ENCODE peak calls at places on chromosomes 5 and 9, in nine cellular contexts. One of them, this sample, is unnamed.

GRCh38 chr5:125874717-125875116 is 548.5 kb upstream of the GRAMD2B start:
- DNase-seq in tibial artery: no peak
- DNase-seq in endodermal cell: no peak
- DNase-seq in GM12878: no peak
- DNase-seq in lower lobe of right lung: no peak
- DNase-seq in adrenal gland: no peak
- DNase-seq in aorta: no peak
- DNase-seq in IMR-90: no peak
- DNase-seq in CD8-positive, alpha-beta memory T cell: no peak
- DNase-seq in this sample: no peak

GRCh38 chr5:177495243-177496060 is 2.0 kb downstream of the PDLIM7 start:
- DNase-seq in tibial artery: peak; percentile 97
- DNase-seq in endodermal cell: peak; percentile 96
- DNase-seq in GM12878: no peak
- DNase-seq in lower lobe of right lung: no peak
- DNase-seq in adrenal gland: no peak
- DNase-seq in aorta: peak; percentile 94
- DNase-seq in IMR-90: peak; percentile 88
- DNase-seq in CD8-positive, alpha-beta memory T cell: no peak
- DNase-seq in this sample: peak; percentile 90

GRCh38 chr5:111121926-111122325 is 29.8 kb downstream of the WDR36 start:
- DNase-seq in tibial artery: no peak
- DNase-seq in endodermal cell: no peak
- DNase-seq in GM12878: no peak
- DNase-seq in lower lobe of right lung: no peak
- DNase-seq in adrenal gland: no peak
- DNase-seq in aorta: no peak
- DNase-seq in IMR-90: no peak
- DNase-seq in CD8-positive, alpha-beta memory T cell: no peak
- DNase-seq in this sample: no peak

GRCh38 chr5:36273809-36274526 is 27.7 kb downstream of the RANBP3L start:
- DNase-seq in tibial artery: no peak
- DNase-seq in endodermal cell: no peak
- DNase-seq in GM12878: no peak
- DNase-seq in lower lobe of right lung: no peak
- DNase-seq in adrenal gland: no peak
- DNase-seq in aorta: no peak
- DNase-seq in IMR-90: no peak
- DNase-seq in CD8-positive, alpha-beta memory T cell: no peak
- DNase-seq in this sample: no peak

GRCh38 chr9:127201071-127201541 is 63.5 kb upstream of the GARNL3 start:
- DNase-seq in tibial artery: no peak
- DNase-seq in endodermal cell: no peak
- DNase-seq in GM12878: no peak
- DNase-seq in lower lobe of right lung: no peak
- DNase-seq in adrenal gland: no peak
- DNase-seq in aorta: peak; percentile 68
- DNase-seq in IMR-90: peak; percentile 29
- DNase-seq in CD8-positive, alpha-beta memory T cell: no peak
- DNase-seq in this sample: no peak

GRCh38 chr5:139391570-139392323 is 2.0 kb upstream of the MZB1 start:
- DNase-seq in tibial artery: no peak
- DNase-seq in endodermal cell: no peak
- DNase-seq in GM12878: no peak
- DNase-seq in lower lobe of right lung: no peak
- DNase-seq in adrenal gland: no peak
- DNase-seq in aorta: no peak
- DNase-seq in IMR-90: peak; percentile 28
- DNase-seq in CD8-positive, alpha-beta memory T cell: no peak
- DNase-seq in this sample: peak; percentile 86

GRCh38 chr5:54959673-54960418 is 25.5 kb downstream of the ESM1 start:
- DNase-seq in tibial artery: no peak
- DNase-seq in endodermal cell: peak; percentile 86
- DNase-seq in GM12878: no peak
- DNase-seq in lower lobe of right lung: no peak
- DNase-seq in adrenal gland: no peak
- DNase-seq in aorta: no peak
- DNase-seq in IMR-90: no peak
- DNase-seq in CD8-positive, alpha-beta memory T cell: no peak
- DNase-seq in this sample: no peak

GRCh38 chr9:81855538-81855937 is 72.7 kb upstream of the SPATA31D4 start:
- DNase-seq in tibial artery: no peak
- DNase-seq in endodermal cell: no peak
- DNase-seq in GM12878: no peak
- DNase-seq in lower lobe of right lung: no peak
- DNase-seq in adrenal gland: no peak
- DNase-seq in aorta: no peak
- DNase-seq in IMR-90: peak; percentile 90
- DNase-seq in CD8-positive, alpha-beta memory T cell: no peak
- DNase-seq in this sample: no peak

GRCh38 chr9:113886003-113886324 is 9.9 kb downstream of the ZNF618 start:
- DNase-seq in tibial artery: no peak
- DNase-seq in endodermal cell: no peak
- DNase-seq in GM12878: no peak
- DNase-seq in lower lobe of right lung: no peak
- DNase-seq in adrenal gland: no peak
- DNase-seq in aorta: no peak
- DNase-seq in IMR-90: peak; percentile 26
- DNase-seq in CD8-positive, alpha-beta memory T cell: no peak
- DNase-seq in this sample: no peak

GRCh38 chr5:41403846-41404245 is 106.6 kb downstream of the PLCXD3 start:
- DNase-seq in tibial artery: no peak
- DNase-seq in endodermal cell: no peak
- DNase-seq in GM12878: no peak
- DNase-seq in lower lobe of right lung: no peak
- DNase-seq in adrenal gland: no peak
- DNase-seq in aorta: no peak
- DNase-seq in IMR-90: peak; percentile 18
- DNase-seq in CD8-positive, alpha-beta memory T cell: no peak
- DNase-seq in this sample: no peak

GRCh38 chr5:150618588-150619281 is 21.7 kb upstream of the SYNPO start:
- DNase-seq in tibial artery: peak; percentile 80
- DNase-seq in endodermal cell: no peak
- DNase-seq in GM12878: no peak
- DNase-seq in lower lobe of right lung: no peak
- DNase-seq in adrenal gland: peak; percentile 61
- DNase-seq in aorta: no peak
- DNase-seq in IMR-90: peak; percentile 62
- DNase-seq in CD8-positive, alpha-beta memory T cell: no peak
- DNase-seq in this sample: no peak

GRCh38 chr9:114076237-114077161 is 1.6 kb downstream of the AMBP start:
- DNase-seq in tibial artery: peak; percentile 28
- DNase-seq in endodermal cell: peak; percentile 72
- DNase-seq in GM12878: no peak
- DNase-seq in lower lobe of right lung: no peak
- DNase-seq in adrenal gland: no peak
- DNase-seq in aorta: peak; percentile 43
- DNase-seq in IMR-90: no peak
- DNase-seq in CD8-positive, alpha-beta memory T cell: no peak
- DNase-seq in this sample: no peak

GRCh38 chr9:70117835-70118319 is 74.2 kb downstream of the MAMDC2 start:
- DNase-seq in tibial artery: no peak
- DNase-seq in endodermal cell: no peak
- DNase-seq in GM12878: no peak
- DNase-seq in lower lobe of right lung: no peak
- DNase-seq in adrenal gland: no peak
- DNase-seq in aorta: no peak
- DNase-seq in IMR-90: peak; percentile 74
- DNase-seq in CD8-positive, alpha-beta memory T cell: no peak
- DNase-seq in this sample: no peak

GRCh38 chr5:159353661-159354252 is 23.5 kb upstream of the IL12B start:
- DNase-seq in tibial artery: no peak
- DNase-seq in endodermal cell: no peak
- DNase-seq in GM12878: no peak
- DNase-seq in lower lobe of right lung: no peak
- DNase-seq in adrenal gland: no peak
- DNase-seq in aorta: no peak
- DNase-seq in IMR-90: peak; percentile 58
- DNase-seq in CD8-positive, alpha-beta memory T cell: no peak
- DNase-seq in this sample: no peak

GRCh38 chr9:134064711-134065110 is 3.1 kb downstream of the BRD3 start:
- DNase-seq in tibial artery: peak; percentile 58
- DNase-seq in endodermal cell: peak; percentile 44
- DNase-seq in GM12878: no peak
- DNase-seq in lower lobe of right lung: no peak
- DNase-seq in adrenal gland: peak; percentile 32
- DNase-seq in aorta: no peak
- DNase-seq in IMR-90: no peak
- DNase-seq in CD8-positive, alpha-beta memory T cell: no peak
- DNase-seq in this sample: no peak

GRCh38 chr9:17063535-17064135 is 71.2 kb upstream of the CNTLN start:
- DNase-seq in tibial artery: no peak
- DNase-seq in endodermal cell: peak; percentile 65
- DNase-seq in GM12878: no peak
- DNase-seq in lower lobe of right lung: no peak
- DNase-seq in adrenal gland: peak; percentile 43
- DNase-seq in aorta: no peak
- DNase-seq in IMR-90: peak; percentile 64
- DNase-seq in CD8-positive, alpha-beta memory T cell: no peak
- DNase-seq in this sample: no peak

GRCh38 chr9:132214027-132214622 is 52.3 kb downstream of the NTNG2 start:
- DNase-seq in tibial artery: peak; percentile 78
- DNase-seq in endodermal cell: peak; percentile 86
- DNase-seq in GM12878: no peak
- DNase-seq in lower lobe of right lung: peak; percentile 73
- DNase-seq in adrenal gland: peak; percentile 86
- DNase-seq in aorta: peak; percentile 91
- DNase-seq in IMR-90: peak; percentile 96
- DNase-seq in CD8-positive, alpha-beta memory T cell: no peak
- DNase-seq in this sample: no peak

GRCh38 chr5:43227655-43228054 is 35.6 kb downstream of the NIM1K start:
- DNase-seq in tibial artery: no peak
- DNase-seq in endodermal cell: no peak
- DNase-seq in GM12878: no peak
- DNase-seq in lower lobe of right lung: no peak
- DNase-seq in adrenal gland: no peak
- DNase-seq in aorta: no peak
- DNase-seq in IMR-90: peak; percentile 64
- DNase-seq in CD8-positive, alpha-beta memory T cell: no peak
- DNase-seq in this sample: no peak

GRCh38 chr5:55601209-55601618 is 66.5 kb upstream of the PLPP1 start:
- DNase-seq in tibial artery: peak; percentile 95
- DNase-seq in endodermal cell: no peak
- DNase-seq in GM12878: no peak
- DNase-seq in lower lobe of right lung: peak; percentile 62
- DNase-seq in adrenal gland: peak; percentile 67
- DNase-seq in aorta: peak; percentile 89
- DNase-seq in IMR-90: peak; percentile 61
- DNase-seq in CD8-positive, alpha-beta memory T cell: no peak
- DNase-seq in this sample: no peak

GRCh38 chr5:135977375-135977928 is 22.7 kb upstream of the LECT2 start:
- DNase-seq in tibial artery: peak; percentile 86
- DNase-seq in endodermal cell: peak; percentile 97
- DNase-seq in GM12878: no peak
- DNase-seq in lower lobe of right lung: peak; percentile 87
- DNase-seq in adrenal gland: peak; percentile 78
- DNase-seq in aorta: peak; percentile 86
- DNase-seq in IMR-90: peak; percentile 30
- DNase-seq in CD8-positive, alpha-beta memory T cell: peak; percentile 18
- DNase-seq in this sample: no peak

GRCh38 chr9:130072515-130073235 is 19.0 kb downstream of the GPR107 start:
- DNase-seq in tibial artery: no peak
- DNase-seq in endodermal cell: no peak
- DNase-seq in GM12878: peak; percentile 53
- DNase-seq in lower lobe of right lung: no peak
- DNase-seq in adrenal gland: no peak
- DNase-seq in aorta: no peak
- DNase-seq in IMR-90: peak; percentile 66
- DNase-seq in CD8-positive, alpha-beta memory T cell: no peak
- DNase-seq in this sample: no peak
- H3K27ac ChIP-seq in tibial artery: peak overlapping the region; percentile 24
- H3K27ac ChIP-seq in endodermal cell: no peak overlapping the region
- H3K27ac ChIP-seq in GM12878: peak overlapping the region; percentile 89
- H3K27ac ChIP-seq in lower lobe of right lung: peak overlapping the region; percentile 32
- H3K27ac ChIP-seq in adrenal gland: peak overlapping the region; percentile 55
- H3K27ac ChIP-seq in aorta: no peak overlapping the region
- H3K27ac ChIP-seq in IMR-90: no peak overlapping the region
- H3K27ac ChIP-seq in CD8-positive, alpha-beta memory T cell: no peak overlapping the region
- H3K27ac ChIP-seq in this sample: no peak overlapping the region

DNA sequence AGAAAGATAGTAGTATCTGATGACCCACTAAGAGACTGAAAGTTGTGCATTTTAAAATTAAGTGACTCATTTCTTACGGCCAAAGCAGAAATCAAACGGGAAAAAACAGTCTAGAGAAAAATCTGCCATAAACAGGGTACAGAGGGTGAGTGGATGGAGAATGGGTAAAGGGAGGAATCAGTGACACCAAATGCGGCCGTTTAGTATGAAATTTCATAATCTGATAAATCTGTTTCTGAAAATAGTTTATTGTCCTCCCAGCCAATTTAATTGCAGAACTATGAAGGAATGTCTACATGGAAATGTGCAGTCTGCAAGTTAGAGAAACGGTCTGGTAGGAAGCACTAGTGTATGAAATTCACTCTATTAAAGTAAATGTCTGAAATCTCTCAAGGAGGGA is 39.5 kb downstream of the ADAMTS12 start:
- DNase-seq in tibial artery: no peak
- DNase-seq in endodermal cell: no peak
- DNase-seq in GM12878: no peak
- DNase-seq in lower lobe of right lung: no peak
- DNase-seq in adrenal gland: no peak
- DNase-seq in aorta: no peak
- DNase-seq in IMR-90: no peak
- DNase-seq in CD8-positive, alpha-beta memory T cell: no peak
- DNase-seq in this sample: no peak
- H3K4me3 ChIP-seq in tibial artery: peak overlapping the region; percentile 6
- H3K4me3 ChIP-seq in endodermal cell: peak overlapping the region; percentile 43
- H3K4me3 ChIP-seq in GM12878: no peak overlapping the region
- H3K4me3 ChIP-seq in lower lobe of right lung: no peak overlapping the region
- H3K4me3 ChIP-seq in adrenal gland: no peak overlapping the region
- H3K4me3 ChIP-seq in aorta: peak overlapping the region; percentile 26
- H3K4me3 ChIP-seq in IMR-90: no peak overlapping the region
- H3K4me3 ChIP-seq in CD8-positive, alpha-beta memory T cell: no peak overlapping the region
- H3K4me3 ChIP-seq in this sample: no peak overlapping the region

GRCh38 chr9:76897804-76898525 is 7.9 kb downstream of the PRUNE2 start:
- DNase-seq in tibial artery: no peak
- DNase-seq in endodermal cell: no peak
- DNase-seq in GM12878: no peak
- DNase-seq in lower lobe of right lung: no peak
- DNase-seq in adrenal gland: no peak
- DNase-seq in aorta: no peak
- DNase-seq in IMR-90: no peak
- DNase-seq in CD8-positive, alpha-beta memory T cell: no peak
- DNase-seq in this sample: no peak
- H3K27ac ChIP-seq in tibial artery: peak overlapping the region; percentile 43
- H3K27ac ChIP-seq in endodermal cell: no peak overlapping the region
- H3K27ac ChIP-seq in GM12878: no peak overlapping the region
- H3K27ac ChIP-seq in lower lobe of right lung: no peak overlapping the region
- H3K27ac ChIP-seq in adrenal gland: no peak overlapping the region
- H3K27ac ChIP-seq in aorta: peak overlapping the region; percentile 78
- H3K27ac ChIP-seq in IMR-90: no peak overlapping the region
- H3K27ac ChIP-seq in CD8-positive, alpha-beta memory T cell: no peak overlapping the region
- H3K27ac ChIP-seq in this sample: no peak overlapping the region

DNA sequence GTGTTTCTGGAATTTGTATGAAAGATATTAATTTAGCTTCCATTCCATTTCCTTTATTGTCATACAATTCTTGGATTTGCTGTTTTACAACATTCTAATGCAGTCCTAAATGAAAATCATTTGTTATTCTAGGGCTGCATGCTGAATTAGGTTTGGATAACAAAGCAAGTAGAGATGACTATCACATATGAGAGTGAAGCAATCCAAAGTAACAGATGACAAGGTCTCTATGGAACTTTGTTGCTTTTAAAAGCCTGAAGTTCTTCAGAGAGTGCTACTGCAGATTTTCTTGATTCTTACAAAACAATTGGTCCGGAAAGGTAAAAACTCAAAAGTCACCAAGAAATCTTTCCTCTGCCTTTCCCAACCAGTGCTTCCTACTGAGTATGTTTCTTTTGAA is 56.9 kb upstream of the VCAN start:
- DNase-seq in tibial artery: no peak
- DNase-seq in endodermal cell: no peak
- DNase-seq in GM12878: no peak
- DNase-seq in lower lobe of right lung: no peak
- DNase-seq in adrenal gland: no peak
- DNase-seq in aorta: no peak
- DNase-seq in IMR-90: peak; percentile 52
- DNase-seq in CD8-positive, alpha-beta memory T cell: no peak
- DNase-seq in this sample: no peak
- H3K4me3 ChIP-seq in tibial artery: no peak overlapping the region
- H3K4me3 ChIP-seq in endodermal cell: no peak overlapping the region
- H3K4me3 ChIP-seq in GM12878: no peak overlapping the region
- H3K4me3 ChIP-seq in lower lobe of right lung: no peak overlapping the region
- H3K4me3 ChIP-seq in adrenal gland: no peak overlapping the region
- H3K4me3 ChIP-seq in aorta: no peak overlapping the region
- H3K4me3 ChIP-seq in IMR-90: no peak overlapping the region
- H3K4me3 ChIP-seq in CD8-positive, alpha-beta memory T cell: no peak overlapping the region
- H3K4me3 ChIP-seq in this sample: no peak overlapping the region

This sample was measured in RWPE2.